ENCODE peak calls at places on chromosomes 1 and 21, in ten cellular contexts. F is activated T-cell treated with anti-CD3 and anti-CD28 coated beads, Interleukin-2, amount 50 U/mL, for 1 hour; K is stimulated activated naive CD4-positive, alpha-beta T cell; M is left lung; L is stromal cell of bone marrow; S is lower lobe of right lung; G is heart left ventricle; U is myocyte; D is left ventricle myocardium superior; P is epithelial cell of esophagus. Q is an unnamed sample.

GRCh38 chr1:205812271-205812877 is 624 bp downstream of the SLC41A1 start:
- DNase-seq in L (peak), M (no peak), F (no peak), P (no peak), G (no peak), U (peak), K (peak), D (peak), S (no peak), Q (no peak)

GRCh38 chr21:44438531-44439210 is 16.6 kb upstream of the LRRC3 start:
- DNase-seq in P (no peak), F (no peak), U (peak), L (no peak), G (peak), M (peak), K (no peak), S (peak), D (peak), Q (peak)

GRCh38 chr1:28078680-28079626 is 9.5 kb downstream of the EYA3 start:
- DNase-seq in P (peak), U (no peak), S (no peak), D (no peak), M (no peak), G (no peak), L (no peak), F (no peak), K (no peak), Q (no peak)

GRCh38 chr1:199173356-199173755 is 534.5 kb downstream of the PTPRC start:
- DNase-seq in G (no peak), M (no peak), P (peak), U (peak), D (no peak), F (no peak), L (no peak), S (no peak), K (no peak), Q (no peak)

GRCh38 chr21:33314096-33314495 is 10.7 kb upstream of the IFNAR1 start:
- DNase-seq in D (no peak), U (peak), S (no peak), L (no peak), F (no peak), P (no peak), K (no peak), G (no peak), M (no peak), Q (no peak)

GRCh38 chr1:204296431-204296988 is 63.2 kb downstream of the PLEKHA6 start:
- DNase-seq in U (peak), L (peak), G (peak), M (no peak), K (no peak), P (no peak), F (no peak), S (no peak), D (no peak), Q (peak)

GRCh38 chr1:67429011-67429527 is 1.1 kb downstream of the SERBP1 start:
- DNase-seq in K (no peak), L (peak), F (peak), D (no peak), G (no peak), M (no peak), U (peak), S (no peak), P (no peak), Q (no peak)

GRCh38 chr1:230153655-230154296 is 86.7 kb downstream of the GALNT2 start:
- DNase-seq in P (peak), S (peak), U (no peak), G (no peak), D (no peak), F (no peak), L (peak), M (no peak), K (no peak), Q (peak)

GRCh38 chr21:20997633-20998455 is at the start of gene NCAM2:
- DNase-seq in M (peak), L (peak), S (peak), F (peak), K (peak), G (peak), U (peak), D (peak), P (peak), Q (peak)

GRCh38 chr1:165494949-165495810 is 48.6 kb upstream of the LRRC52 start:
- DNase-seq in L (no peak), F (no peak), D (no peak), U (no peak), G (no peak), K (no peak), M (no peak), P (no peak), S (no peak), Q (no peak)

GRCh38 chr1:234601217-234602017 is 8.6 kb downstream of the IRF2BP2 start:
- DNase-seq in L (no peak), P (peak), U (no peak), K (no peak), M (no peak), F (no peak), D (no peak), S (no peak), G (no peak), Q (no peak)

GRCh38 chr1:205255941-205256780 is 28.4 kb downstream of the TMCC2 start:
- DNase-seq in K (peak), D (peak), F (peak), G (peak), M (peak), U (peak), P (peak), L (peak), S (peak), Q (peak)

GRCh38 chr1:24704411-24705259 is 40.6 kb upstream of the CLIC4 start:
- DNase-seq in P (peak), S (no peak), L (peak), D (no peak), F (no peak), K (no peak), U (peak), G (peak), M (no peak), Q (no peak)

GRCh38 chr1:91335607-91336006 is 69.0 kb downstream of the HFM1 start:
- DNase-seq in U (peak), K (no peak), F (no peak), P (peak), G (no peak), L (no peak), D (no peak), M (no peak), S (no peak), Q (no peak)

GRCh38 chr21:37348664-37349063 is 17.9 kb upstream of the DYRK1A start:
- DNase-seq in M (no peak), G (no peak), P (no peak), D (no peak), L (no peak), K (no peak), S (no peak), F (no peak), U (peak), Q (no peak)

GRCh38 chr1:40717065-40717464 is 25.6 kb downstream of the NFYC start:
- DNase-seq in U (no peak), L (no peak), K (no peak), P (no peak), F (no peak), M (no peak), G (no peak), S (no peak), D (no peak), Q (no peak)

GRCh38 chr1:29124366-29125236 is 898 bp upstream of the TMEM200B start:
- DNase-seq in K (peak), S (peak), U (peak), F (peak), M (peak), D (peak), P (peak), G (peak), L (peak), Q (peak)

GRCh38 chr1:192732787-192733186 is 76.1 kb upstream of the RGS2 start:
- DNase-seq in U (no peak), G (no peak), K (no peak), L (no peak), F (no peak), P (peak), D (no peak), M (no peak), S (no peak), Q (no peak)

GRCh38 chr1:196450143-196450911 is 157.9 kb downstream of the KCNT2 start:
- DNase-seq in S (no peak), P (peak), L (no peak), G (no peak), M (no peak), U (no peak), K (no peak), F (no peak), D (no peak), Q (no peak)

GRCh38 chr1:117093091-117093534 is 28.4 kb downstream of the TRIM45 start:
- DNase-seq in D (no peak), U (peak), M (no peak), S (no peak), F (no peak), G (peak), P (peak), K (no peak), L (peak), Q (peak)

GRCh38 chr21:44434936-44435635 is 20.2 kb upstream of the LRRC3 start:
- DNase-seq in G (no peak), S (peak), U (no peak), F (peak), D (no peak), P (no peak), K (no peak), L (no peak), M (peak), Q (peak)

GRCh38 chr1:227542153-227543120 is 20.9 kb upstream of the ZNF678 start:
- DNase-seq in S (peak), F (peak), P (peak), K (peak), M (peak), U (peak), D (peak), L (peak), G (peak), Q (peak)

GRCh38 chr1:236998571-236998970 is 5.7 kb downstream of the MT1HL1 start:
- DNase-seq in D (peak), F (no peak), G (peak), M (no peak), K (no peak), S (no peak), L (no peak), U (no peak), P (no peak), Q (peak)

GRCh38 chr1:66291047-66291864 is 242.7 kb upstream of the SGIP1 start:
- DNase-seq in M (no peak), D (no peak), S (no peak), L (no peak), P (peak), F (no peak), K (no peak), U (no peak), G (no peak), Q (no peak)

GRCh38 chr1:22838965-22839364 is 128.3 kb downstream of the EPHB2 start:
- DNase-seq in S (no peak), G (no peak), L (no peak), M (no peak), K (no peak), D (no peak), P (no peak), U (peak), F (no peak), Q (no peak)

GRCh38 chr1:41735587-41736290 is 183.0 kb downstream of the HIVEP3 start:
- DNase-seq in U (no peak), S (no peak), F (no peak), G (peak), D (peak), P (no peak), M (no peak), L (no peak), K (no peak), Q (peak)

GRCh38 chr1:175197536-175197935 is 5.0 kb upstream of the KIAA0040 start:
- DNase-seq in G (no peak), F (no peak), P (peak), M (no peak), U (no peak), D (no peak), K (no peak), S (no peak), L (no peak), Q (no peak)

GRCh38 chr1:199083680-199084079 is 444.8 kb downstream of the PTPRC start:
- DNase-seq in K (no peak), M (no peak), L (peak), P (no peak), U (peak), D (no peak), G (no peak), S (no peak), F (no peak), Q (no peak)

GRCh38 chr1:212665241-212666115 is 34.2 kb downstream of the BATF3 start:
- DNase-seq in F (peak), G (peak), S (peak), M (peak), U (peak), K (peak), L (peak), P (peak), D (peak), Q (peak)

GRCh38 chr1:114669562-114670082 is at the start of gene DENND2C:
- DNase-seq in U (no peak), L (no peak), D (no peak), F (no peak), K (no peak), S (no peak), M (no peak), G (no peak), P (no peak), Q (no peak)

GRCh38 chr1:39926343-39926769 is 24.6 kb upstream of the MYCL start:
- DNase-seq in S (no peak), M (no peak), F (no peak), U (no peak), L (peak), K (no peak), P (peak), G (peak), D (no peak), Q (no peak)

GRCh38 chr1:113073457-113073950 is 506 bp downstream of the LRIG2 start:
- DNase-seq in M (no peak), S (no peak), L (peak), K (no peak), U (peak), P (peak), G (peak), D (no peak), F (no peak), Q (peak)

GRCh38 chr1:226397011-226397926 is 10.6 kb downstream of the PARP1 start:
- DNase-seq in G (no peak), D (no peak), M (no peak), P (no peak), L (no peak), U (peak), K (no peak), S (no peak), F (no peak), Q (no peak)

GRCh38 chr1:181341026-181341632 is 142.2 kb upstream of the CACNA1E start:
- DNase-seq in U (no peak), F (no peak), D (no peak), S (no peak), K (no peak), G (no peak), M (no peak), P (no peak), L (no peak), Q (no peak)

Q was measured in right cardiac atrium.